ENCODE peak calls at places on chromosome 4, in seven cellular contexts. F is activated effector memory CD4-positive, alpha-beta T cell treated with anti-CD3 and anti-CD28 coated beads, Interleukin-2, amount 50 U/mL, for 16 hours; O is GM10248; V is stimulated activated CD8-positive, alpha-beta memory T cell treated with anti-CD3 and anti-CD28 coated beads, Interleukin-7, amount 100 ng/mL, for 1 hour; P is H54; U is GM12865; X is fibroblast of lung. G is an unnamed sample.

GRCh38 chr4:112348488-112349158 is 51.5 kb downstream of the ALPK1 start:
- DNase-seq in F (no peak), O (no peak), V (no peak), P (peak), U (no peak), X (peak), G (no peak)

GRCh38 chr4:92840880-92841279 is 537.1 kb downstream of the GRID2 start:
- DNase-seq in F (no peak), O (no peak), V (no peak), P (no peak), U (no peak), X (no peak), G (no peak)

GRCh38 chr4:84968936-84969335 is 2.4 kb upstream of the WDFY3 start:
- DNase-seq in F (no peak), O (no peak), V (no peak), P (no peak), U (no peak), X (no peak), G (no peak)

GRCh38 chr4:80614319-80614718 is 278.8 kb downstream of the CFAP299 start:
- DNase-seq in F (no peak), O (no peak), V (no peak), P (no peak), U (no peak), X (no peak), G (no peak)

GRCh38 chr4:123505457-123506310 is 109.1 kb downstream of the SPRY1 start:
- DNase-seq in F (no peak), O (peak), V (no peak), P (no peak), U (peak), X (peak), G (no peak)

GRCh38 chr4:56737666-56738065 is 56.6 kb upstream of the HOPX start:
- DNase-seq in F (no peak), O (no peak), V (no peak), P (no peak), U (no peak), X (no peak), G (no peak)

GRCh38 chr4:153156263-153156662 is 48.0 kb upstream of the TRIM2 start:
- DNase-seq in F (no peak), O (no peak), V (no peak), P (no peak), U (no peak), X (peak), G (no peak)

GRCh38 chr4:180640193-180640592 is 1603.0 kb upstream of the TENM3 start:
- DNase-seq in F (no peak), O (no peak), V (no peak), P (no peak), U (no peak), X (no peak), G (no peak)

GRCh38 chr4:81792521-81792920 is 320.8 kb upstream of the RASGEF1B start:
- DNase-seq in F (no peak), O (no peak), V (no peak), P (no peak), U (no peak), X (no peak), G (no peak)

GRCh38 chr4:65623509-65623908 is 46.8 kb downstream of the EPHA5 start:
- DNase-seq in F (no peak), O (no peak), V (no peak), P (no peak), U (no peak), X (peak), G (no peak)

GRCh38 chr4:4457803-4458550 is 71.1 kb downstream of the NSG1 start:
- DNase-seq in F (no peak), O (no peak), V (no peak), P (peak), U (no peak), X (peak), G (no peak)

GRCh38 chr4:22999419-22999818 is 306.7 kb downstream of the GBA3 start:
- DNase-seq in F (no peak), O (no peak), V (no peak), P (no peak), U (no peak), X (peak), G (no peak)

GRCh38 chr4:98524271-98524670 is 134.1 kb downstream of the TSPAN5 start:
- DNase-seq in F (no peak), O (no peak), V (no peak), P (no peak), U (no peak), X (no peak), G (no peak)

GRCh38 chr4:54626113-54626512 is 31.6 kb upstream of the KIT start:
- DNase-seq in F (no peak), O (no peak), V (no peak), P (no peak), U (no peak), X (no peak), G (no peak)

GRCh38 chr4:130183096-130183495 is 1087.1 kb downstream of the C4orf33 start:
- DNase-seq in F (no peak), O (no peak), V (no peak), P (no peak), U (no peak), X (peak), G (no peak)

GRCh38 chr4:1199556-1200331 is 27.4 kb upstream of the SPON2 start:
- DNase-seq in F (peak), O (no peak), V (no peak), P (no peak), U (no peak), X (no peak), G (no peak)

GRCh38 chr4:110787109-110787508 is 164.2 kb upstream of the PITX2 start:
- DNase-seq in F (no peak), O (no peak), V (no peak), P (no peak), U (no peak), X (no peak), G (no peak)

G was measured in RPMI8226.